ENCODE peak calls at places on chromosomes 13 and 19, in four cellular contexts. One of them, this sample, is unnamed.

GRCh38 chr19:33194527-33194883 is 375 bp downstream of the LRP3 start:
- DNase-seq in NCI-H1092 treated with DMSO at 0.1 percent for 48 hours: no peak
- DNase-seq in cerebellar nuclear complex: no peak
- DNase-seq in CD4-positive, CD25-positive, alpha-beta regulatory T cell: no peak
- DNase-seq in this sample: no peak

GRCh38 chr19:9836021-9836420 is 903 bp downstream of the PIN1 start:
- DNase-seq in cerebellar nuclear complex: no peak
- DNase-seq in NCI-H1092 treated with DMSO at 0.1 percent for 48 hours: no peak
- DNase-seq in CD4-positive, CD25-positive, alpha-beta regulatory T cell: no peak
- DNase-seq in this sample: no peak

GRCh38 chr19:3465552-3465951 is 14.8 kb downstream of the SMIM24 start:
- DNase-seq in cerebellar nuclear complex: no peak
- DNase-seq in NCI-H1092 treated with DMSO at 0.1 percent for 48 hours: no peak
- DNase-seq in CD4-positive, CD25-positive, alpha-beta regulatory T cell: no peak
- DNase-seq in this sample: no peak

GRCh38 chr13:113448885-113449692 is 4.2 kb downstream of the ADPRHL1 start:
- DNase-seq in cerebellar nuclear complex: peak
- DNase-seq in CD4-positive, CD25-positive, alpha-beta regulatory T cell: peak
- DNase-seq in NCI-H1092 treated with DMSO at 0.1 percent for 48 hours: peak
- DNase-seq in this sample: no peak

GRCh38 chr19:19203012-19203856 is at the start of gene NR2C2AP:
- DNase-seq in NCI-H1092 treated with DMSO at 0.1 percent for 48 hours: peak
- DNase-seq in CD4-positive, CD25-positive, alpha-beta regulatory T cell: peak
- DNase-seq in cerebellar nuclear complex: peak
- DNase-seq in this sample: peak

GRCh38 chr13:47908200-47908902 is 92.7 kb downstream of the SUCLA2 start:
- DNase-seq in NCI-H1092 treated with DMSO at 0.1 percent for 48 hours: no peak
- DNase-seq in CD4-positive, CD25-positive, alpha-beta regulatory T cell: no peak
- DNase-seq in cerebellar nuclear complex: no peak
- DNase-seq in this sample: no peak

GRCh38 chr13:85497652-85498051 is 301.6 kb downstream of the SLITRK6 start:
- DNase-seq in NCI-H1092 treated with DMSO at 0.1 percent for 48 hours: no peak
- DNase-seq in cerebellar nuclear complex: no peak
- DNase-seq in CD4-positive, CD25-positive, alpha-beta regulatory T cell: no peak
- DNase-seq in this sample: no peak

GRCh38 chr19:54392078-54392477 is 23.2 kb upstream of the TTYH1 start:
- DNase-seq in CD4-positive, CD25-positive, alpha-beta regulatory T cell: no peak
- DNase-seq in NCI-H1092 treated with DMSO at 0.1 percent for 48 hours: no peak
- DNase-seq in cerebellar nuclear complex: no peak
- DNase-seq in this sample: no peak

GRCh38 chr19:3712663-3713531 is 4.7 kb downstream of the TJP3 start:
- DNase-seq in NCI-H1092 treated with DMSO at 0.1 percent for 48 hours: no peak
- DNase-seq in CD4-positive, CD25-positive, alpha-beta regulatory T cell: no peak
- DNase-seq in cerebellar nuclear complex: no peak
- DNase-seq in this sample: no peak

GRCh38 chr13:73025212-73026012 is 33.4 kb upstream of the KLF5 start:
- DNase-seq in CD4-positive, CD25-positive, alpha-beta regulatory T cell: no peak
- DNase-seq in NCI-H1092 treated with DMSO at 0.1 percent for 48 hours: no peak
- DNase-seq in cerebellar nuclear complex: no peak
- DNase-seq in this sample: no peak

GRCh38 chr13:73368608-73369007 is 309.8 kb downstream of the KLF5 start:
- DNase-seq in cerebellar nuclear complex: no peak
- DNase-seq in CD4-positive, CD25-positive, alpha-beta regulatory T cell: no peak
- DNase-seq in NCI-H1092 treated with DMSO at 0.1 percent for 48 hours: no peak
- DNase-seq in this sample: no peak

GRCh38 chr13:31045621-31046081 is 113.2 kb downstream of the TEX26 start:
- DNase-seq in cerebellar nuclear complex: no peak
- DNase-seq in CD4-positive, CD25-positive, alpha-beta regulatory T cell: peak
- DNase-seq in NCI-H1092 treated with DMSO at 0.1 percent for 48 hours: no peak
- DNase-seq in this sample: no peak

GRCh38 chr13:108573455-108573854 is 56.0 kb upstream of the MYO16 start:
- DNase-seq in NCI-H1092 treated with DMSO at 0.1 percent for 48 hours: no peak
- DNase-seq in CD4-positive, CD25-positive, alpha-beta regulatory T cell: no peak
- DNase-seq in cerebellar nuclear complex: no peak
- DNase-seq in this sample: no peak

GRCh38 chr13:91020635-91021034 is 326.9 kb upstream of the MIR17HG start:
- DNase-seq in cerebellar nuclear complex: no peak
- DNase-seq in CD4-positive, CD25-positive, alpha-beta regulatory T cell: no peak
- DNase-seq in NCI-H1092 treated with DMSO at 0.1 percent for 48 hours: no peak
- DNase-seq in this sample: no peak

GRCh38 chr13:33181264-33181663 is 104.3 kb downstream of the STARD13 start:
- DNase-seq in NCI-H1092 treated with DMSO at 0.1 percent for 48 hours: no peak
- DNase-seq in cerebellar nuclear complex: no peak
- DNase-seq in CD4-positive, CD25-positive, alpha-beta regulatory T cell: no peak
- DNase-seq in this sample: no peak

GRCh38 chr19:43914051-43914450 is 21.0 kb downstream of the ZNF45 start:
- DNase-seq in NCI-H1092 treated with DMSO at 0.1 percent for 48 hours: no peak
- DNase-seq in cerebellar nuclear complex: no peak
- DNase-seq in CD4-positive, CD25-positive, alpha-beta regulatory T cell: no peak
- DNase-seq in this sample: no peak

GRCh38 chr19:23054456-23054855 is 51.5 kb upstream of the ZNF728 start:
- DNase-seq in cerebellar nuclear complex: no peak
- DNase-seq in NCI-H1092 treated with DMSO at 0.1 percent for 48 hours: no peak
- DNase-seq in CD4-positive, CD25-positive, alpha-beta regulatory T cell: no peak
- DNase-seq in this sample: no peak

GRCh38 chr19:38135150-38135998 is 88.6 kb downstream of the DPF1 start:
- DNase-seq in cerebellar nuclear complex: no peak
- DNase-seq in NCI-H1092 treated with DMSO at 0.1 percent for 48 hours: no peak
- DNase-seq in CD4-positive, CD25-positive, alpha-beta regulatory T cell: no peak
- DNase-seq in this sample: no peak

GRCh38 chr19:1401138-1401888 is at the start of gene GAMT:
- DNase-seq in cerebellar nuclear complex: no peak
- DNase-seq in CD4-positive, CD25-positive, alpha-beta regulatory T cell: peak
- DNase-seq in NCI-H1092 treated with DMSO at 0.1 percent for 48 hours: peak
- DNase-seq in this sample: peak

GRCh38 chr19:18185538-18185937 is 7.5 kb upstream of the MPV17L2 start:
- DNase-seq in CD4-positive, CD25-positive, alpha-beta regulatory T cell: no peak
- DNase-seq in NCI-H1092 treated with DMSO at 0.1 percent for 48 hours: no peak
- DNase-seq in cerebellar nuclear complex: no peak
- DNase-seq in this sample: no peak